ENCODE peak calls at places on chromosomes 12 and 14, in eight cellular contexts. E is fibroblast of lung, N is psoas muscle, H is esophagus squamous epithelium, J is hepatocyte, U is thyroid gland, P is adrenal gland, G is PC-9. L is an unnamed sample.

GRCh38 chr12:44537354-44537753 is 338.8 kb downstream of the NELL2 start:
- DNase-seq in U (no peak), N (no peak), P (no peak), E (no peak), H (no peak), J (no peak), G (no peak), L (no peak)

GRCh38 chr12:11865835-11866234 is 204.9 kb upstream of the BCL2L14 start:
- DNase-seq in N (no peak), U (no peak), J (no peak), E (no peak), P (no peak), H (no peak), G (no peak), L (no peak)

GRCh38 chr12:41972196-41972994 is 172.3 kb downstream of the GXYLT1 start:
- DNase-seq in J (no peak), U (no peak), N (no peak), H (no peak), E (no peak), G (no peak), P (no peak), L (no peak)

GRCh38 chr14:105064721-105065143 is 498 bp downstream of the GPR132 start:
- DNase-seq in U (peak; percentile 75), E (peak; percentile 75), P (no peak), G (no peak), H (no peak), N (peak; percentile 61), J (peak; percentile 82), L (no peak)

GRCh38 chr14:78737116-78737515 is 566.9 kb downstream of the NRXN3 start:
- DNase-seq in G (no peak), J (no peak), H (no peak), U (no peak), P (no peak), N (no peak), E (no peak), L (no peak)

GRCh38 chr14:35333797-35334743 is 41.9 kb downstream of the PSMA6 start:
- DNase-seq in H (no peak), E (no peak), J (no peak), U (no peak), P (no peak), G (peak; percentile 50), N (no peak), L (no peak)

GRCh38 chr12:57522887-57523705 is 472 bp downstream of the MBD6 start:
- DNase-seq in P (peak; percentile 70), G (no peak), J (peak; percentile 85), H (no peak), N (peak; percentile 80), E (peak; percentile 54), U (peak; percentile 53), L (peak; percentile 65)

GRCh38 chr12:91370086-91370868 is 187.7 kb upstream of the DCN start:
- DNase-seq in U (no peak), P (no peak), N (no peak), G (no peak), H (no peak), E (no peak), J (no peak), L (no peak)

GRCh38 chr14:89533761-89534160 is 116.7 kb upstream of the FOXN3 start:
- DNase-seq in P (no peak), U (no peak), G (no peak), H (no peak), J (no peak), N (no peak), E (no peak), L (no peak)

GRCh38 chr14:101730626-101731186 is 30.8 kb upstream of the PPP2R5C start:
- DNase-seq in P (no peak), U (no peak), N (no peak), G (no peak), E (no peak), J (no peak), H (no peak), L (peak; percentile 18)

GRCh38 chr12:29907486-29907885 is 123.7 kb upstream of the TMTC1 start:
- DNase-seq in J (no peak), G (no peak), E (peak; percentile 36), U (no peak), H (no peak), P (no peak), N (no peak), L (no peak)

GRCh38 chr12:106845910-106846309 is 71.4 kb downstream of the RIC8B start:
- DNase-seq in P (no peak), G (no peak), J (no peak), U (no peak), N (no peak), H (no peak), E (no peak), L (no peak)

GRCh38 chr14:55579724-55580400 is at the start of gene KTN1:
- DNase-seq in J (peak; percentile 94), U (peak; percentile 87), N (peak; percentile 92), E (peak; percentile 82), H (no peak), G (peak; percentile 61), P (peak; percentile 80), L (peak; percentile 83)

GRCh38 chr14:41295734-41296133 is 310.9 kb upstream of the LRFN5 start:
- DNase-seq in E (no peak), P (no peak), H (no peak), N (no peak), G (no peak), U (no peak), J (no peak), L (no peak)

GRCh38 chr14:92263681-92264080 is 59.3 kb upstream of the SLC24A4 start:
- DNase-seq in G (peak; percentile 41), H (no peak), J (no peak), N (no peak), P (peak; percentile 24), U (no peak), E (no peak), L (no peak)

DNA sequence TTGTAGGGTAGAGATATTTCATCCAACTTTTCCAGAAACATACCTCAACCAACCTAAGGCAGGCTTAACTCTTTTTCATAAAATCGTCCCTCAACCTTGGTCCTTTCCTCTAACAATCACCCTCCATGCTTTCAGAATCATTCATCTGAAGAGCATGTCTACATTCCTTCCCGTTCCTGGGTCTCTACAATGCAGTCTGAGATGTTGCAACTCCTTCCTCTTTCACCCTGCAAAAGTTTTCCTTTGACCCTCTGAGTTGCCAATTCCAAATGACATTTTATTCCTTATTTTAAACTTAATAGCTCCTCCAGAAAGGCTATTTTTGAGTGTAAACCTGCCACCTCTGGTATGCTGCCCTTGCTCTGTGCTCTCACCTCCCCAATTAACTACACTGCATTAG is 16.7 kb downstream of the SLC7A7 start:
- DNase-seq in H (no peak), N (no peak), U (no peak), J (no peak), G (no peak), P (no peak), E (no peak), L (no peak)
- H3K4me1 ChIP-seq in H (no peaks in the 10 kb centered on the region), N (no peaks in the 10 kb centered on the region), U (no peaks in the 10 kb centered on the region), J (peaks cover 27% of the 10 kb centered on the region), G (no peaks in the 10 kb centered on the region), P (no peaks in the 10 kb centered on the region), E (no peaks in the 10 kb centered on the region), L (no peaks in the 10 kb centered on the region)

GRCh38 chr12:133145981-133146380 is 15.6 kb downstream of the ZNF10 start:
- DNase-seq in G (no peak), E (no peak), P (no peak), J (no peak), H (no peak), N (no peak), U (no peak), L (no peak)
- H3K9me3 ChIP-seq in G (peaks cover 35% of the 10 kb centered on the region), E (no peaks in the 10 kb centered on the region), P (peaks cover 65% of the 10 kb centered on the region), J (peaks cover 35% of the 10 kb centered on the region), H (peaks cover 78% of the 10 kb centered on the region), N (peaks cover 85% of the 10 kb centered on the region), U (no peaks in the 10 kb centered on the region), L (peaks cover 7% of the 10 kb centered on the region)

GRCh38 chr14:69047255-69047654 is 68.2 kb upstream of the ACTN1 start:
- DNase-seq in E (no peak), H (no peak), U (no peak), G (no peak), P (no peak), J (no peak), N (no peak), L (no peak)
- H3K4me1 ChIP-seq in E (peaks cover 37% of the 10 kb centered on the region), H (peaks cover 93% of the 10 kb centered on the region), U (peaks cover 66% of the 10 kb centered on the region), G (peaks cover 49% of the 10 kb centered on the region), P (peaks cover 96% of the 10 kb centered on the region), J (peaks cover 63% of the 10 kb centered on the region), N (peaks cover 68% of the 10 kb centered on the region), L (peaks cover 15% of the 10 kb centered on the region)

DNA sequence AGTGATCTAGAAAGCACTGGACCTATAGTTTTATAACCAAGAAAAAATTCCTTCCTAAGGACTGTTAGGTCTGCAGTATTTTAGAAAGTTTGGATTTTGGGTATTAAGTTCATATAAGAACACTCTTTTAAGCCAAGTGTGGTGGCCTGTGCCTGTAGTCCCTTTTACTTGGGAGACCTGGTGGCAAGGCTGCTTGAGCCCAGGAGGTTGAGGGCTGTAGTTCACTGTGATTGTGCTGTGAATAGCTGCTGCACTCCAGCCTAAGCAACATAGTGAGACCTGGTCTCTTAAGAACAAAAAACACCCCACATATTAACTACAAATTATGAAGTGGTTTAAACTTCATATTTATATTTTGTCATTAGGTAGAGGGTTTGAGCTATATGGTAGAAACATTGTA is 9.7 kb downstream of the DNM1L start:
- DNase-seq in H (no peak), U (no peak), P (no peak), J (no peak), E (no peak), G (no peak), N (no peak), L (no peak)
- H3K9me3 ChIP-seq in H (no peaks in the 10 kb centered on the region), U (no peaks in the 10 kb centered on the region), P (no peaks in the 10 kb centered on the region), J (no peaks in the 10 kb centered on the region), E (no peaks in the 10 kb centered on the region), G (no peaks in the 10 kb centered on the region), N (no peaks in the 10 kb centered on the region), L (no peaks in the 10 kb centered on the region)

GRCh38 chr12:46533723-46534122 is 161.2 kb upstream of the SLC38A2 start:
- DNase-seq in P (no peak), U (no peak), J (no peak), E (no peak), G (no peak), H (no peak), N (no peak), L (no peak)

GRCh38 chr12:46530373-46531056 is 157.9 kb upstream of the SLC38A2 start:
- DNase-seq in G (no peak), N (peak; percentile 43), H (no peak), J (no peak), U (no peak), P (no peak), E (no peak), L (no peak)

GRCh38 chr12:46531059-46531785 is 158.6 kb upstream of the SLC38A2 start:
- DNase-seq in G (no peak), H (no peak), U (no peak), N (peak; percentile 35), E (no peak), J (no peak), P (no peak), L (no peak)

GRCh38 chr12:46534442-46534841 is 161.9 kb upstream of the SLC38A2 start:
- DNase-seq in U (no peak), G (no peak), J (no peak), E (no peak), P (no peak), N (no peak), H (no peak), L (no peak)

DNA sequence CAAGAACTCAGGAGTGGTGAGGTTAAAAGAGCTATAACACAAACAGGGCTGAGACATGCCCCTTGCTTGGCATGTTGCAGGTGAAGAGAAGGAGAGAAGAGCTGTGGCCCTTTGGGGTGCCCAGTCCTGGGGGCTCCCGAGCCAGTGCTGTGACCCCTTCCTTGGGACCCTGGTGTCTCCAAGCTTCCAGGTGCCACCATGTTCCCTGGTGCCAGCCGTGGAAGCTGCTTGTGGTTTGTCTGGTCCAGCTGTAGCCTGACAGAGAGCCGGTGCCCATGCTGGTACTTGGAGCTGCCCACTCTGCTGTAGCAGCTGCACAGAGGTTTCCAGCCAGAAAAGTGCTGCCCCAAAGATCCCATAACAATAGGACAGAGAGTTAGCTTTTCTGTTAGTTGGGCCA is 159.2 kb upstream of the SLC38A2 start:
- DNase-seq in P (no peak), H (no peak), U (no peak), G (no peak), J (no peak), E (no peak), N (peak; percentile 9), L (no peak)
- H3K4me1 ChIP-seq in P (peaks cover 4% of the 10 kb centered on the region), H (peaks cover 5% of the 10 kb centered on the region), U (no peaks in the 10 kb centered on the region), G (no peaks in the 10 kb centered on the region), J (no peaks in the 10 kb centered on the region), E (no peaks in the 10 kb centered on the region), N (peaks cover 14% of the 10 kb centered on the region), L (no peaks in the 10 kb centered on the region)

L was measured in colonic mucosa.